ENCODE peak calls at places on chromosome 4, in seven cellular contexts. C is adrenal gland, U is Karpas-422, Y is bronchial epithelial cell, O is WERI-Rb-1, D is aorta, J is ovary. T is an unnamed sample. For H3K36me3, the result is how much of the 10 kb centered on the place peaks cover.

GRCh38 chr4:19729873-19730735 is 521.6 kb upstream of the SLIT2 start:
- DNase-seq in C (no peak), U (no peak), Y (no peak), O (no peak), D (no peak), J (no peak), T (no peak)

GRCh38 chr4:109294468-109295020 is 7.9 kb downstream of the COL25A1 start:
- DNase-seq in C (no peak), U (no peak), Y (no peak), O (no peak), D (no peak), J (no peak), T (no peak)

GRCh38 chr4:176587920-176588319 is 204.8 kb downstream of the VEGFC start:
- DNase-seq in C (peak), U (no peak), Y (no peak), O (no peak), D (no peak), J (peak), T (no peak)

GRCh38 chr4:77586953-77587383 is 18.7 kb upstream of the CXCL13 start:
- DNase-seq in C (no peak), U (no peak), Y (peak), O (no peak), D (no peak), J (no peak), T (no peak)

GRCh38 chr4:37415845-37416369 is 171.4 kb downstream of the NWD2 start:
- DNase-seq in C (no peak), U (no peak), Y (no peak), O (no peak), D (no peak), J (no peak), T (no peak)

GRCh38 chr4:27278615-27279014 is 418.0 kb downstream of the STIM2 start:
- DNase-seq in C (no peak), U (peak), Y (peak), O (no peak), D (no peak), J (no peak), T (no peak)

GRCh38 chr4:99968330-99968729 is 18.3 kb upstream of the H2AZ1 start:
- DNase-seq in C (no peak), U (no peak), Y (peak), O (no peak), D (no peak), J (no peak), T (no peak)

GRCh38 chr4:166169111-166169510 is 296.1 kb downstream of the TLL1 start:
- DNase-seq in C (no peak), U (peak), Y (peak), O (peak), D (no peak), J (no peak), T (no peak)

GRCh38 chr4:27181672-27182071 is 321.0 kb downstream of the STIM2 start:
- DNase-seq in C (no peak), U (no peak), Y (no peak), O (no peak), D (no peak), J (no peak), T (no peak)

GRCh38 chr4:90951037-90951436 is 823.8 kb downstream of the CCSER1 start:
- DNase-seq in C (no peak), U (no peak), Y (peak), O (no peak), D (no peak), J (no peak), T (no peak)

GRCh38 chr4:102055805-102056204 is 265.3 kb downstream of the BANK1 start:
- DNase-seq in C (no peak), U (no peak), Y (no peak), O (no peak), D (no peak), J (no peak), T (no peak)

GRCh38 chr4:106583567-106583966 is 215.0 kb upstream of the GIMD1 start:
- DNase-seq in C (no peak), U (no peak), Y (peak), O (no peak), D (no peak), J (no peak), T (no peak)

GRCh38 chr4:88985088-88985779 is 71.8 kb downstream of the FAM13A start:
- DNase-seq in C (peak), U (no peak), Y (peak), O (no peak), D (no peak), J (no peak), T (no peak)

GRCh38 chr4:180665481-180665880 is 1577.7 kb upstream of the TENM3 start:
- DNase-seq in C (no peak), U (no peak), Y (peak), O (no peak), D (no peak), J (no peak), T (no peak)

GRCh38 chr4:75512336-75513211 is 1.6 kb downstream of the RCHY1 start:
- DNase-seq in C (no peak), U (peak), Y (peak), O (no peak), D (no peak), J (no peak), T (no peak)
- H3K36me3 ChIP-seq in C (under half), U (under half), Y (under half), O (under half), D (under half), J (under half), T (under half)

DNA sequence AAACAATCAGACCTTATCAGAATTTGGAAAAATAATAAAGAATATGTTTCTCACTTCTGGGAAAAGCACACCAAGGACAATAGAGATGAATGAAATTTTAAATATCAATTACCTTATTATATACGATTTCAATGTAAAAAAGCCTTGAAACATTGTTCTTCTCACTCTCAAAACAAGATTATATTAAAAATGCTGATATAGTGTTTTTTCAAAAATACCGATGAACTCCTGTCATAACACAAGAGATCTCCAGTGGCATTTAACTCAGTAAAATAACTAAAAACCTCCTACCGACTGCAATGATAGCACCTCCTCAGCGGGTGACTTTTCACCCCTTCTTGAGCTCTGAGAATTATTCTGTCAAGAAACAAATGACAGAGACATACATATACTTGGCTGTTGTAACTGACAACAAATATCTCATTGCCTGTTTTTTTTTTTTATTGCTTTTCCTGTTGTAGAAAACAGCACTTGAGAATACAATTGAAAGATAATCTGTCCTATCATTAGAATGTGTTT is 1237.3 kb downstream of the C4orf33 start:
- DNase-seq in C (no peak), U (no peak), Y (no peak), O (no peak), D (no peak), J (no peak), T (no peak)
- H3K36me3 ChIP-seq in C (under half), U (under half), Y (under half), O (under half), D (under half), J (under half), T (under half)

GRCh38 chr4:55386073-55386472 is 9.7 kb upstream of the TMEM165 start:
- DNase-seq in C (no peak), U (peak), Y (peak), O (peak), D (no peak), J (no peak), T (no peak)

GRCh38 chr4:55382515-55383003 is 13.2 kb upstream of the TMEM165 start:
- DNase-seq in C (no peak), U (no peak), Y (no peak), O (no peak), D (no peak), J (no peak), T (no peak)

GRCh38 chr4:55378617-55379467 is 16.9 kb upstream of the TMEM165 start:
- DNase-seq in C (no peak), U (no peak), Y (peak), O (no peak), D (no peak), J (no peak), T (no peak)

GRCh38 chr4:55385201-55385649 is 10.5 kb upstream of the TMEM165 start:
- DNase-seq in C (no peak), U (no peak), Y (no peak), O (no peak), D (no peak), J (no peak), T (no peak)

DNA sequence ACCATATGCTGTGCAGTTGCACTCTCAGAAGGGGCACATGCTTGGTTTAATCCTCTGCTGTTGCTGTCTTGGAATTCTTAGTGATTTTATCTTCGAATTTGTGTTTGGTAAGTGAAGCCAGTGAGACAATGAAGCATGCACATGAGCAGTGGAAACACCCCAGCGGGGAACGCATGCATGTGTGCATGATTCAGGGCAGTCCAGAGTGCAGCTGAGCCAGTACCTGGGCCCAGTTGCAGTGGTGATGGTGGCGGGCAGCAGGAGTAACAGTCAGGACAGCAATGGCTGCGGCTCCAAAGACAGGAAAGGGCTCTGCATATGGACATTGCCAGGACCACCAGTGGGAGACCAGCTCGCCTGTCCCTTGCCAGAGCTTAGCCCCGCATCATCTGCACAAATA is 14.3 kb upstream of the TMEM165 start:
- DNase-seq in C (no peak), U (no peak), Y (no peak), O (no peak), D (no peak), J (no peak), T (no peak)
- H3K36me3 ChIP-seq in C (under half), U (under half), Y (under half), O (under half), D (under half), J (under half), T (under half)

DNA sequence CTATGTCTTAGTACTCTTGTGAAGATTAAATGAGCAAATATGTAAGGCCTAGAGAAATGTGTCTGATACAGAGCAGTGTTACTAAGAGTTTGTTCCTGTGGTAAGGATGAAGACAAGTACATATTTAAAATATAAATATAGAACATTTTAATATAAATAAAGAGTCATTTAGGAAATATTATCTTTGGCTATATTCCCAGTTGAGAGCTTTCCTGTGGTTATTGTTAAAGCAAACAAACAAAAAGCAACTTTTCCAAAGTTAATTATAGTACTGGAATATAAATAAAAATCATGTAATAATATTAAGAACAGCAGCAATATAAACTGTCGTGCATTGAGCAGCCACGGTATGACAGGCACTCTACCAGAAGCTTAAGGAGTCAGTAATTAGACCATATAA is 472.5 kb downstream of the INPP4B start:
- DNase-seq in C (no peak), U (no peak), Y (peak), O (no peak), D (no peak), J (no peak), T (no peak)
- H3K36me3 ChIP-seq in C (under half), U (under half), Y (under half), O (under half), D (under half), J (under half), T (under half)

GRCh38 chr4:84677995-84678394 is 95.1 kb downstream of the CDS1 start:
- DNase-seq in C (no peak), U (no peak), Y (no peak), O (no peak), D (no peak), J (no peak), T (no peak)

GRCh38 chr4:84677093-84677492 is 94.2 kb downstream of the CDS1 start:
- DNase-seq in C (no peak), U (no peak), Y (no peak), O (no peak), D (no peak), J (no peak), T (no peak)

GRCh38 chr4:84669201-84669600 is 86.3 kb downstream of the CDS1 start:
- DNase-seq in C (no peak), U (no peak), Y (no peak), O (no peak), D (no peak), J (no peak), T (no peak)

GRCh38 chr4:84672177-84672576 is 89.2 kb downstream of the CDS1 start:
- DNase-seq in C (no peak), U (no peak), Y (no peak), O (no peak), D (no peak), J (no peak), T (no peak)

GRCh38 chr4:84673475-84674230 is 90.7 kb downstream of the CDS1 start:
- DNase-seq in C (no peak), U (no peak), Y (peak), O (no peak), D (no peak), J (no peak), T (no peak)
- H3K36me3 ChIP-seq in C (under half), U (under half), Y (under half), O (under half), D (under half), J (under half), T (half or more)

GRCh38 chr4:75781328-75781727 is 57.0 kb downstream of the USO1 start:
- DNase-seq in C (no peak), U (no peak), Y (no peak), O (no peak), D (no peak), J (no peak), T (no peak)
- H3K36me3 ChIP-seq in C (under half), U (under half), Y (under half), O (under half), D (under half), J (under half), T (half or more)